ENCODE peak calls at places on chromosomes 6 and 20, in six cellular contexts. V is SK-N-SH, K is GM23338, A is HCT116, I is K562, N is HepG2. H is an unnamed sample.

GRCh38 chr6:75546401-75546800 is 52.8 kb upstream of the FILIP1 start:
- DNase-seq in V (no peak), K (no peak), A (no peak), I (no peak), N (peak), H (no peak)

GRCh38 chr6:53796791-53797190 is 2.0 kb downstream of the LRRC1 start:
- DNase-seq in V (no peak), K (no peak), A (no peak), I (no peak), N (no peak), H (no peak)

GRCh38 chr6:52663935-52664184 is 7.1 kb upstream of the TMEM14A start:
- DNase-seq in V (no peak), K (no peak), A (no peak), I (no peak), N (no peak), H (no peak)

GRCh38 chr20:44635877-44636276 is 15.6 kb downstream of the ADA start:
- DNase-seq in V (no peak), K (no peak), A (no peak), I (no peak), N (no peak), H (no peak)

GRCh38 chr6:72963946-72964345 is 261.4 kb downstream of the KHDC1L start:
- DNase-seq in V (no peak), K (no peak), A (no peak), I (no peak), N (no peak), H (no peak)

GRCh38 chr20:57347393-57347792 is 3.7 kb upstream of the RAE1 start:
- DNase-seq in V (no peak), K (no peak), A (no peak), I (no peak), N (no peak), H (no peak)

GRCh38 chr6:127186889-127187288 is 68.4 kb downstream of the RSPO3 start:
- DNase-seq in V (peak), K (peak), A (peak), I (peak), N (peak), H (peak)

GRCh38 chr20:34300809-34301586 is 2.2 kb downstream of the AHCY start:
- DNase-seq in V (no peak), K (peak), A (no peak), I (no peak), N (peak), H (no peak)

DNA sequence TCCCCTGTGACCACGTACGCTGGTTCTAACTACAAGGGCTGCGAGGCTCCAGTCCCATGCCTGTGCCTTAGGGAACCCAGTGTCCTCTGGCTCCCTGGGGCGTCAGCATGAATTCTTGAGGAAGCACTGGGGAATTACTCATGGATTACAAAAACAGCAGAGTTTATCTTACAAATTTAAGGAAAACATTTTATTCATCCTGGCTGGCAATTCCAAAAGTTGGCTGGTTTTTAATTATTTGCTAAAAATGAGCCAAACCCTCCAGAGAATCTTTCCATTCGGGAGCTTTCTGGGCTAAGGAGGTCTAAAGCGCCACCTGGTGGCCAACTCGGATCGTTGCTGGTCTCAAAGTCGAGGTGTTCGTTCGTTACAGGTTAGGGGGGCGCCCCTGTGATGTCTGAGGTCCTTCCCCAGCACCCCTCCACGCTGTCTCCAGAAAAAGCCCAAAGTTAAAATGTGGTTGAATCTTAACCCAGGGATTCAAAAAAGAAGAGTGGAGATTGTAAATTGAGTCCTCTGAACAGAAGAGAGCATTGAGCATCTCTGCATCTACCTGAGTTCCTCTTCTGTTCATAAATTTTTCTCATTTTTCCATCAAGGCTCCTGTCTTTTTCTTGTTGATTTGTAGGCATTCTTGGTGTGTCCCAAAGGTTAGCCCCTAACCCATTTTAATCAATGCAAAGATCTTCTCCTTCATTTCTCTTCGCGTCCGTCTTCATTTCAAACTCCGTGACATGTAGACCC is 99.4 kb downstream of the BFSP1 start:
- DNase-seq in V (peak), K (peak), A (peak), I (peak), N (peak), H (peak)
- TF ChIP-seq REST in V (no peak), K (no peak), A (no peak), I (no peak), N (no peak), H (no peak)

GRCh38 chr6:157850030-157850429 is 27.0 kb downstream of the SNX9 start:
- DNase-seq in V (no peak), K (no peak), A (no peak), I (no peak), N (no peak), H (no peak)
- H3K27ac ChIP-seq in V (no peak), K (peak), A (no peak), I (no peak), N (no peak), H (no peak)

GRCh38 chr6:21742238-21742660 is 148.7 kb downstream of the SOX4 start:
- DNase-seq in V (no peak), K (peak), A (peak), I (no peak), N (no peak), H (no peak)
- TF ChIP-seq POLR2AphosphoS5 in V (no peak), K (no peak), A (no peak), I (no peak), N (no peak), H (no peak)

GRCh38 chr6:148932731-148933130 is 185.9 kb downstream of the UST start:
- DNase-seq in V (no peak), K (no peak), A (no peak), I (no peak), N (no peak), H (no peak)
- TF ChIP-seq REST in V (no peak), K (no peak), A (no peak), I (no peak), N (no peak), H (no peak)

GRCh38 chr6:79607000-79607399 is 24.1 kb upstream of the SH3BGRL2 start:
- DNase-seq in V (no peak), K (no peak), A (no peak), I (no peak), N (peak), H (no peak)

GRCh38 chr6:79604583-79605037 is 26.5 kb upstream of the SH3BGRL2 start:
- DNase-seq in V (no peak), K (no peak), A (no peak), I (peak), N (peak), H (no peak)

GRCh38 chr6:79608334-79609224 is 22.6 kb upstream of the SH3BGRL2 start:
- DNase-seq in V (no peak), K (no peak), A (no peak), I (no peak), N (peak), H (no peak)

GRCh38 chr6:79605061-79605460 is 26.1 kb upstream of the SH3BGRL2 start:
- DNase-seq in V (no peak), K (no peak), A (no peak), I (peak), N (no peak), H (no peak)

GRCh38 chr6:79605968-79606764 is 25.0 kb upstream of the SH3BGRL2 start:
- DNase-seq in V (no peak), K (peak), A (no peak), I (no peak), N (no peak), H (no peak)
- H3K27ac ChIP-seq in V (no peak), K (no peak), A (no peak), I (no peak), N (peak), H (no peak)

GRCh38 chr20:60634773-60635172 is 617.3 kb upstream of the CDH4 start:
- DNase-seq in V (no peak), K (no peak), A (no peak), I (no peak), N (no peak), H (no peak)
- TF ChIP-seq POLR2AphosphoS5 in V (no peak), K (no peak), A (no peak), I (no peak), N (no peak), H (no peak)

GRCh38 chr6:33298773-33299236 is at the start of gene RGL2:
- DNase-seq in V (peak), K (peak), A (no peak), I (peak), N (no peak), H (peak)
- TF ChIP-seq REST in V (no peak), K (no peak), A (no peak), I (no peak), N (no peak), H (no peak)

GRCh38 chr6:77502966-77503365 is 39.7 kb upstream of the HTR1B start:
- DNase-seq in V (no peak), K (no peak), A (no peak), I (no peak), N (no peak), H (no peak)
- H3K27ac ChIP-seq in V (no peak), K (no peak), A (no peak), I (no peak), N (no peak), H (no peak)

GRCh38 chr6:3390698-3391097 is 66.2 kb downstream of the SLC22A23 start:
- DNase-seq in V (no peak), K (no peak), A (peak), I (peak), N (no peak), H (no peak)
- TF ChIP-seq POLR2AphosphoS5 in V (no peak), K (no peak), A (peak), I (no peak), N (no peak), H (no peak)